ENCODE peak calls at places on chromosomes 2 and 18, in five cellular contexts. One of them, this sample, is unnamed.

GRCh38 chr2:4354164-4354563 is 650.8 kb downstream of the DCDC2C start:
- DNase-seq in WTC11: no peak
- DNase-seq in K562: no peak
- DNase-seq in GM12878: no peak
- DNase-seq in HepG2: no peak
- DNase-seq in this sample: no peak

GRCh38 chr2:64179582-64180321 is 35.5 kb upstream of the PELI1 start:
- DNase-seq in WTC11: no peak
- DNase-seq in K562: no peak
- DNase-seq in GM12878: peak; percentile 70
- DNase-seq in HepG2: no peak
- DNase-seq in this sample: no peak

GRCh38 chr2:22055784-22056620 is 932.2 kb downstream of the TDRD15 start:
- DNase-seq in WTC11: no peak
- DNase-seq in K562: no peak
- DNase-seq in GM12878: no peak
- DNase-seq in HepG2: peak; percentile 97
- DNase-seq in this sample: no peak

GRCh38 chr2:99822487-99823218 is 319.7 kb downstream of the AFF3 start:
- DNase-seq in WTC11: peak; percentile 20
- DNase-seq in K562: no peak
- DNase-seq in GM12878: no peak
- DNase-seq in HepG2: no peak
- DNase-seq in this sample: peak; percentile 68

GRCh38 chr2:120441744-120442471 is 96.0 kb downstream of the INHBB start:
- DNase-seq in WTC11: peak; percentile 68
- DNase-seq in K562: no peak
- DNase-seq in GM12878: no peak
- DNase-seq in HepG2: peak; percentile 77
- DNase-seq in this sample: peak; percentile 78

GRCh38 chr2:494853-495252 is 182.4 kb downstream of the TMEM18 start:
- DNase-seq in WTC11: no peak
- DNase-seq in K562: no peak
- DNase-seq in GM12878: no peak
- DNase-seq in HepG2: no peak
- DNase-seq in this sample: no peak

GRCh38 chr2:73708527-73708926 is 28.6 kb downstream of the TPRKB start:
- DNase-seq in WTC11: no peak
- DNase-seq in K562: no peak
- DNase-seq in GM12878: no peak
- DNase-seq in HepG2: no peak
- DNase-seq in this sample: no peak

GRCh38 chr18:59921384-59921891 is 21.6 kb downstream of the PMAIP1 start:
- DNase-seq in WTC11: no peak
- DNase-seq in K562: no peak
- DNase-seq in GM12878: no peak
- DNase-seq in HepG2: no peak
- DNase-seq in this sample: no peak

GRCh38 chr2:190979906-190980629 is 33.9 kb downstream of the STAT1 start:
- DNase-seq in WTC11: no peak
- DNase-seq in K562: no peak
- DNase-seq in GM12878: no peak
- DNase-seq in HepG2: no peak
- DNase-seq in this sample: no peak

GRCh38 chr2:54207666-54208195 is 48.3 kb downstream of the TSPYL6 start:
- DNase-seq in WTC11: no peak
- DNase-seq in K562: no peak
- DNase-seq in GM12878: no peak
- DNase-seq in HepG2: peak; percentile 99
- DNase-seq in this sample: no peak

GRCh38 chr18:13313006-13313661 is 94.6 kb downstream of the LDLRAD4 start:
- DNase-seq in WTC11: no peak
- DNase-seq in K562: no peak
- DNase-seq in GM12878: no peak
- DNase-seq in HepG2: peak; percentile 67
- DNase-seq in this sample: no peak

GRCh38 chr2:159982270-159982669 is 80.1 kb downstream of the PLA2R1 start:
- DNase-seq in WTC11: no peak
- DNase-seq in K562: no peak
- DNase-seq in GM12878: no peak
- DNase-seq in HepG2: no peak
- DNase-seq in this sample: no peak

GRCh38 chr18:27604583-27604982 is 419.5 kb upstream of the CHST9 start:
- DNase-seq in WTC11: no peak
- DNase-seq in K562: no peak
- DNase-seq in GM12878: no peak
- DNase-seq in HepG2: no peak
- DNase-seq in this sample: peak; percentile 16

DNA sequence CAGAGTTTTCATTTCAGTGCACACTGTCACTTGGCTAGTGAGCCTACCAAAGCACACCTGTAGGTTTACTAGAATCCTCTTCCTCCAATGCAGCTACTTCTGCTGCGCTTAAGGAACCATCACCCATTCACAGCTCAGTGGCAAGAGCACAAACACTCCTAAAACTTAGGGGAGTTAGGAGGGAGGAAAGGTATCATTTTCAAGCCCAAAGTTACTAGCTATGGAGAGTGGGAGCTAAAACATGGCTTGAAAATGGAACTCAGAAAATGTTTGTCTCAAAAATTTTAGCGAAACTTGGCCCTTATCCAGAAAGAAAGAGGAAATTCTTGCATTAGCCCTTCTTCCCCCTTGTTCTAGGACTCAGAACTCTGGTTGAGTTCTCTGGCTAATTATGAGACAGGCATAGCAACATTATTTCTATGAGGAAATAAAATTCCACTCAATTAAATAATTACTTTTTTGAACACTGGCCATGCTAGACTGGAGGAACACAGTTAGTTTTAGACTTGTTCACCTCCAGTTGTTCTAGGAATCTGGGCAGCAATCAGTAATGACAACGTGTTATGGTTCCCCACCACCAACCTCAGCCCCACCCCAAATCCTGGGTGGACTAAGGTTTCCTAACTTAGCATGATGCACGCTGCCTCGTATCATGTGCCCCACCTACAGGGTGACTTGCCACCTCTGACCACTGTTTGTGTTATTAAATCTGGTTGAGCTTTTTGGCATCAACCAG is 32.9 kb downstream of the LPIN2 start:
- DNase-seq in WTC11: no peak
- DNase-seq in K562: no peak
- DNase-seq in GM12878: no peak
- DNase-seq in HepG2: no peak
- DNase-seq in this sample: no peak
- TF ChIP-seq CREB1 in WTC11: no peak
- TF ChIP-seq CREB1 in K562: no peak
- TF ChIP-seq CREB1 in GM12878: no peak
- TF ChIP-seq CREB1 in HepG2: no peak
- TF ChIP-seq CREB1 in this sample: no peak

DNA sequence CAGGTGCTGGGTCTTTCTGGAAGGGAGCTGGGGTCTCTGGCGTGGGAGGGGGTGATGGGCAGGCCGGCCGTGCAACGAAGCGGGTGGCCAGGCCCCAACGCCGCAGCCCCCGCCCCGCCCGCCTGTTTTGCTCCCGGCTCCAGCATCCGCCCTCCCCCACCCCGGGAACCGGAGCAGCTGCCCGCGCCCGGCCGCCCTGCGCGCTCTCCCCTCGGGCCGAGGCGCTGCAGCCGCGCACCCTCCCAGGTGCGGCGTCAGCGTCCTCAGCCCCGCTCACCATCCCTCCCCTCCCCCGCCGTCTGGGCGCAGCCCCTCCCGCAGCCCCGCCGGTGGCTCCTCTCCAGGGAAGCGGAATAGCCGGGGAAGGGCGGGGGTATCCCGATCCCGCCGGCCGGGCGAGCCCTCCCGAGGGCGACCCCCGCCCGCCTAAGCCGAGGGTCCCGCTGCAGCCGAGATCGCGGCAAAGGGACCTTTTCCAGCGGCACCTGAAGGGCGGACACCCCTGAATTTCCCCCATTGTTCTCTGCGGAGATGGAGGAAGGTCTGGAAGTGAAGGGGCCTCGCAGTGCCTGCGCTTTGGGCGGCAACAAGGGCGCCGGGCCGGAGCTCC is 510 bp downstream of the KIF1A start:
- DNase-seq in WTC11: peak; percentile 59
- DNase-seq in K562: no peak
- DNase-seq in GM12878: no peak
- DNase-seq in HepG2: no peak
- DNase-seq in this sample: peak; percentile 64
- TF ChIP-seq CREB1 in WTC11: no peak
- TF ChIP-seq CREB1 in K562: no peak
- TF ChIP-seq CREB1 in GM12878: no peak
- TF ChIP-seq CREB1 in HepG2: no peak
- TF ChIP-seq CREB1 in this sample: no peak

GRCh38 chr2:95050385-95051300 is 25.1 kb downstream of the MAL start:
- DNase-seq in WTC11: no peak
- DNase-seq in K562: no peak
- DNase-seq in GM12878: no peak
- DNase-seq in HepG2: no peak
- DNase-seq in this sample: no peak

GRCh38 chr2:95049088-95049955 is 23.8 kb downstream of the MAL start:
- DNase-seq in WTC11: no peak
- DNase-seq in K562: no peak
- DNase-seq in GM12878: no peak
- DNase-seq in HepG2: no peak
- DNase-seq in this sample: no peak

GRCh38 chr2:95051636-95052035 is 26.1 kb downstream of the MAL start:
- DNase-seq in WTC11: no peak
- DNase-seq in K562: no peak
- DNase-seq in GM12878: no peak
- DNase-seq in HepG2: no peak
- DNase-seq in this sample: no peak

GRCh38 chr2:95047629-95048510 is 22.4 kb downstream of the MAL start:
- DNase-seq in WTC11: no peak
- DNase-seq in K562: no peak
- DNase-seq in GM12878: no peak
- DNase-seq in HepG2: no peak
- DNase-seq in this sample: no peak

GRCh38 chr2:95049961-95050360 is 24.5 kb downstream of the MAL start:
- DNase-seq in WTC11: no peak
- DNase-seq in K562: no peak
- DNase-seq in GM12878: no peak
- DNase-seq in HepG2: no peak
- DNase-seq in this sample: no peak
- TF ChIP-seq CREB1 in WTC11: no peak
- TF ChIP-seq CREB1 in K562: no peak
- TF ChIP-seq CREB1 in GM12878: no peak
- TF ChIP-seq CREB1 in HepG2: no peak
- TF ChIP-seq CREB1 in this sample: no peak

DNA sequence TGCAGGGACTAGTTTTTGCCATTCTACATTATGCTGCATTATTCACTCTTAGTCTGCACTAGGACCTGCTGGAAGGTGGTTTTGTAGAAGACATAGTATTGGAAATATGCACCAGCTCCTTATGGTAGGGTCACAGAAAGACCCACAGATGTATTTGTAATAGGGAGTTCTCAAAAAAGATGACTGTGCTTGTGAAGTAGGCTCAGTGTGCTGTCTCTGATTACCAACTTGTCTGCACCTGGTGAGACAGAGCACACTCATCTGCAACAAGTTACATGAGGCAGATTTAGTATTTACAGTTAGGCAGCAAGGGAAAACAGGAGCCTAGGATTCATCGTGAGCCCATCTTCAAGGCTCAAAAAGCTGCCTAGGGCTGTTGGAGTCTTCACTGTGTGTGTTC is 29.4 kb downstream of the RHBDD1 start:
- DNase-seq in WTC11: no peak
- DNase-seq in K562: no peak
- DNase-seq in GM12878: no peak
- DNase-seq in HepG2: no peak
- DNase-seq in this sample: no peak
- TF ChIP-seq CREB1 in WTC11: no peak
- TF ChIP-seq CREB1 in K562: no peak
- TF ChIP-seq CREB1 in GM12878: no peak
- TF ChIP-seq CREB1 in HepG2: no peak
- TF ChIP-seq CREB1 in this sample: no peak

GRCh38 chr2:31258351-31258750 is 24.4 kb downstream of the EHD3 start:
- DNase-seq in WTC11: no peak
- DNase-seq in K562: no peak
- DNase-seq in GM12878: peak; percentile 25
- DNase-seq in HepG2: no peak
- DNase-seq in this sample: no peak
- TF ChIP-seq CREB1 in WTC11: no peak
- TF ChIP-seq CREB1 in K562: no peak
- TF ChIP-seq CREB1 in GM12878: no peak
- TF ChIP-seq CREB1 in HepG2: no peak
- TF ChIP-seq CREB1 in this sample: no peak

This sample was measured in GM23338.